ENCODE peak calls at places on chromosome 6, in four cellular contexts. Y is CD4-positive, alpha-beta memory T cell; J is NCI-H1092 treated with DMSO at 0.1 percent for 48 hours; X is astrocyte of the spinal cord. U is an unnamed sample.

GRCh38 chr6:4134841-4135664 is at the start of gene ECI2:
- DNase-seq in Y (no peak), J (peak; percentile 45), X (no peak), U (no peak)

GRCh38 chr6:169831450-169832246 is 80.2 kb downstream of the ERMARD start:
- DNase-seq in Y (peak; percentile 52), J (peak; percentile 89), X (peak; percentile 46), U (peak; percentile 93)

GRCh38 chr6:105137388-105137787 is 42.4 kb downstream of the POPDC3 start:
- DNase-seq in Y (no peak), J (no peak), X (peak; percentile 18), U (no peak)

GRCh38 chr6:166563805-166564204 is 22.7 kb downstream of the RAMACL start:
- DNase-seq in Y (no peak), J (no peak), X (no peak), U (no peak)

GRCh38 chr6:133804263-133804662 is 84.7 kb upstream of the TCF21 start:
- DNase-seq in Y (no peak), J (no peak), X (no peak), U (no peak)

GRCh38 chr6:111600588-111601440 is 4.9 kb downstream of the TRAF3IP2 start:
- DNase-seq in Y (no peak), J (no peak), X (no peak), U (no peak)

GRCh38 chr6:137764464-137764863 is 102.6 kb upstream of the TNFAIP3 start:
- DNase-seq in Y (no peak), J (no peak), X (peak; percentile 79), U (no peak)

GRCh38 chr6:93418113-93418447 is 1.3 kb downstream of the EPHA7 start:
- DNase-seq in Y (no peak), J (peak; percentile 37), X (peak; percentile 29), U (no peak)

GRCh38 chr6:170127151-170127550 is 163.7 kb downstream of the DLL1 start:
- DNase-seq in Y (no peak), J (no peak), X (no peak), U (no peak)

GRCh38 chr6:46734867-46735719 is at the start of gene PLA2G7:
- DNase-seq in Y (no peak), J (no peak), X (peak; percentile 11), U (peak; percentile 63)

GRCh38 chr6:13146429-13146828 is 181.9 kb downstream of the TBC1D7 start:
- DNase-seq in Y (no peak), J (peak; percentile 60), X (no peak), U (no peak)

GRCh38 chr6:7996538-7997225 is 67.5 kb downstream of the BLOC1S5 start:
- DNase-seq in Y (no peak), J (no peak), X (peak; percentile 77), U (no peak)

GRCh38 chr6:26554669-26555504 is 16.7 kb downstream of the HMGN4 start:
- DNase-seq in Y (peak; percentile 65), J (no peak), X (peak; percentile 80), U (peak; percentile 58)

GRCh38 chr6:146891615-146892265 is 293.0 kb downstream of the ADGB start:
- DNase-seq in Y (no peak), J (no peak), X (peak; percentile 43), U (no peak)

GRCh38 chr6:28597924-28598323 is 72.2 kb downstream of the GPX5 start:
- DNase-seq in Y (no peak), J (no peak), X (no peak), U (no peak)

GRCh38 chr6:78868124-78868523 is 773 bp downstream of the IRAK1BP1 start:
- DNase-seq in Y (no peak), J (no peak), X (peak; percentile 7), U (no peak)

GRCh38 chr6:98678481-98678880 is 155.9 kb upstream of the POU3F2 start:
- DNase-seq in Y (no peak), J (no peak), X (no peak), U (no peak)

GRCh38 chr6:121436966-121437756 is 1.7 kb downstream of the GJA1 start:
- DNase-seq in Y (no peak), J (no peak), X (peak; percentile 68), U (no peak)

GRCh38 chr6:155248021-155249001 is 15.5 kb upstream of the CLDN20 start:
- DNase-seq in Y (no peak), J (peak; percentile 5), X (peak; percentile 78), U (peak; percentile 66)

GRCh38 chr6:96522469-96523009 is 933 bp downstream of the UFL1 start:
- DNase-seq in Y (no peak), J (peak; percentile 28), X (peak; percentile 28), U (no peak)

U was measured in H9.